ENCODE peak calls at places on chromosomes 7 and 10, in eight cellular contexts. V is tibial nerve, T is GM12878, Y is ovary, F is suprapubic skin, X is HepG2, Q is stomach, I is K562. D is an unnamed sample. For H3K27me3, the result is how much of the 10 kb centered on the place peaks cover.

GRCh38 chr7:158740657-158741293 is 36.2 kb upstream of the NCAPG2 start:
- DNase-seq in T (no peak), Q (no peak), F (no peak), V (no peak), X (no peak), I (peak), Y (peak), D (peak)

GRCh38 chr7:103447073-103447960 is 1.3 kb upstream of the SLC26A5 start:
- DNase-seq in Y (no peak), V (no peak), T (no peak), Q (peak), I (peak), F (no peak), X (peak), D (no peak)

GRCh38 chr10:61990761-61991135 is 89.2 kb downstream of the ARID5B start:
- DNase-seq in F (no peak), T (no peak), Q (no peak), V (no peak), X (no peak), Y (no peak), I (no peak), D (no peak)

GRCh38 chr7:131015131-131015954 is 281.3 kb upstream of the KLF14 start:
- DNase-seq in T (no peak), I (no peak), Q (no peak), Y (no peak), X (peak), V (no peak), F (no peak), D (no peak)

GRCh38 chr10:90066435-90066834 is 365.0 kb downstream of the KIF20B start:
- DNase-seq in X (no peak), I (no peak), T (no peak), Q (no peak), V (no peak), Y (no peak), F (no peak), D (no peak)

GRCh38 chr10:87760195-87760905 is 57.7 kb downstream of the ATAD1 start:
- DNase-seq in I (no peak), Y (no peak), X (no peak), Q (no peak), T (no peak), V (no peak), F (no peak), D (no peak)

GRCh38 chr7:23474098-23474828 is 4.0 kb upstream of the IGF2BP3 start:
- DNase-seq in T (peak), V (no peak), F (peak), I (peak), Y (no peak), Q (peak), X (peak), D (peak)

GRCh38 chr10:3069876-3070275 is 2.5 kb downstream of the PFKP start:
- DNase-seq in Q (no peak), T (no peak), Y (no peak), V (no peak), I (no peak), F (no peak), X (no peak), D (no peak)

GRCh38 chr7:123498651-123499050 is 35.7 kb downstream of the IQUB start:
- DNase-seq in F (no peak), V (no peak), Q (no peak), T (no peak), I (peak), Y (no peak), X (no peak), D (no peak)

GRCh38 chr7:91519241-91520200 is 255.3 kb downstream of the FZD1 start:
- DNase-seq in F (no peak), T (no peak), Q (no peak), V (no peak), Y (no peak), I (no peak), X (no peak), D (no peak)

GRCh38 chr7:116500071-116500853 is 724 bp downstream of the CAV2 start:
- DNase-seq in X (no peak), I (peak), Q (peak), Y (peak), T (no peak), V (no peak), F (no peak), D (no peak)

GRCh38 chr7:110621289-110621688 is 469.6 kb upstream of the LRRN3 start:
- DNase-seq in Q (no peak), V (no peak), F (no peak), Y (no peak), I (no peak), T (no peak), X (no peak), D (no peak)

DNA sequence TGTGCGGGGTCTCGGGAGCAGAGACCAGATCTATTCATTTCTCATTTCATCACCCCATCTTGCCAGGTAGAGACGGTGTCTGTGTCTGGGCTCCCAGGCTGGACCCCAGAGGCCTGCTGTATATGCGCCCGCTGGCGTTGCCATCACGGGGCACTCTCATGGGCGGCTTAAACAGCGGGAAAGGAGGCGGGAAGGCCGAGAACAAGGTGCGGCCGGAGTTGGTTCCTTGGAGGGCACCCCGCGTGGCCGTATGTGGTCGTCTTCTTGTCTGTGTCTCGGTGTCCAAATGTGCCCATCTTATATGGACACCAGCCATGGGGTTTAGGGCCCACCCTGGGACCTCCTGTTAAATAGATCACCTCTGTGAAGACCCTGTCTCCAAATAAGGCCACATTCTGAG is 2.1 kb upstream of the CFAP46 start:
- DNase-seq in F (peak), V (no peak), T (no peak), I (no peak), Q (no peak), X (no peak), Y (no peak), D (no peak)
- H3K27me3 ChIP-seq in F (half or more), V (under half), T (under half), I (under half), Q (under half), X (under half), Y (under half), D (under half)

GRCh38 chr10:71213127-71213616 is 802 bp downstream of the UNC5B start:
- DNase-seq in I (peak), F (no peak), X (no peak), Q (peak), V (no peak), T (no peak), Y (peak), D (no peak)

GRCh38 chr10:71214641-71215160 is 2.3 kb downstream of the UNC5B start:
- DNase-seq in T (no peak), I (no peak), Q (peak), X (no peak), Y (no peak), V (no peak), F (no peak), D (no peak)

GRCh38 chr10:71212249-71213126 is at the start of gene UNC5B:
- DNase-seq in T (no peak), Q (peak), F (peak), I (peak), V (peak), Y (peak), X (peak), D (no peak)

GRCh38 chr10:71211759-71212248 is 566 bp upstream of the UNC5B start:
- DNase-seq in X (peak), Y (no peak), Q (no peak), T (no peak), F (no peak), I (no peak), V (no peak), D (no peak)

GRCh38 chr10:71213761-71214440 is 1.5 kb downstream of the UNC5B start:
- DNase-seq in Q (no peak), F (no peak), V (no peak), X (no peak), Y (no peak), T (no peak), I (peak), D (no peak)
- TF ChIP-seq POLR2A in Q (no peak), F (no peak), V (no peak), X (no peak), Y (no peak), T (no peak), I (no peak), D (no peak)

GRCh38 chr7:122394512-122394911 is 90.0 kb upstream of the FEZF1 start:
- DNase-seq in I (no peak), V (no peak), Q (no peak), F (no peak), Y (no peak), X (no peak), T (no peak), D (no peak)
- TF ChIP-seq EP300 in I (no peak), V (no peak), Q (no peak), F (no peak), Y (no peak), X (no peak), T (no peak), D (no peak)

GRCh38 chr7:515628-516027 is 4.0 kb downstream of the PDGFA start:
- DNase-seq in X (no peak), Q (no peak), T (no peak), Y (no peak), I (no peak), F (no peak), V (no peak), D (no peak)
- H3K27me3 ChIP-seq in X (under half), Q (under half), T (under half), Y (under half), I (under half), F (under half), V (under half), D (under half)

GRCh38 chr7:76057103-76057812 is 9.4 kb downstream of the MDH2 start:
- DNase-seq in F (no peak), T (no peak), Y (no peak), X (no peak), I (no peak), V (no peak), Q (no peak), D (no peak)
- TF ChIP-seq POLR2A in F (no peak), T (no peak), Y (no peak), X (no peak), I (no peak), V (no peak), Q (no peak), D (no peak)

GRCh38 chr10:100835810-100836209 is 77.0 kb upstream of the SLF2 start:
- DNase-seq in T (no peak), Y (no peak), X (no peak), I (no peak), V (no peak), F (no peak), Q (no peak), D (no peak)

GRCh38 chr10:100836891-100837290 is 75.9 kb upstream of the SLF2 start:
- DNase-seq in V (no peak), T (no peak), Q (no peak), F (no peak), X (no peak), I (peak), Y (no peak), D (no peak)

GRCh38 chr10:100838986-100839385 is 73.8 kb upstream of the SLF2 start:
- DNase-seq in Y (no peak), I (no peak), F (no peak), T (no peak), V (no peak), Q (no peak), X (no peak), D (no peak)

GRCh38 chr10:100841528-100841927 is 71.2 kb upstream of the SLF2 start:
- DNase-seq in I (no peak), F (no peak), Y (no peak), X (no peak), T (no peak), Q (no peak), V (no peak), D (no peak)

DNA sequence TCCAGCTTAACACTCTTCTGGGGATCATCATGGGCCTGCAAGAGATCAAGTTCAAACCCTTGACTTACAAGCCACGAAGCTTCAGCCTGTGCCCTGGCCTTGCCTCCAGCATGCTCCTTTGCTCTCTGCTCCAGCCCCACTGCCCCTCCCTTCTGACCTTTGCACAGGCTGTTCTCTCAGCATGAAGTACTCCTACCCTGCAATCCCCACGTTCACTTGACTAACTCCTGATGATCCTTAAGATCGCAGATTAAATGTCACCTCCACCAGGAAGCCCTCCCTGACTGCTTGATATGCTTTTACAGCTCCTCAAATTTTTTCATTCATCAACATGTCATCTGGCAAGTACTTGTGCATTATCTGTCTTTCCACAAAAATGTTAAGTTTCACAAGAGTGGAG is 75.5 kb upstream of the SLF2 start:
- DNase-seq in T (no peak), Q (no peak), I (no peak), X (peak), Y (no peak), F (no peak), V (no peak), D (no peak)
- TF ChIP-seq EP300 in T (no peak), Q (no peak), I (no peak), X (no peak), Y (no peak), F (no peak), V (no peak), D (no peak)

GRCh38 chr10:16519250-16519907 is 2.3 kb downstream of the C1QL3 start:
- DNase-seq in I (no peak), F (no peak), Q (no peak), T (no peak), Y (no peak), V (no peak), X (no peak), D (no peak)

GRCh38 chr10:16520900-16521299 is 779 bp downstream of the C1QL3 start:
- DNase-seq in X (no peak), T (no peak), F (no peak), Y (no peak), Q (peak), I (no peak), V (no peak), D (no peak)

GRCh38 chr10:16519908-16520861 is 1.5 kb downstream of the C1QL3 start:
- DNase-seq in V (no peak), I (no peak), T (no peak), X (no peak), Q (no peak), F (no peak), Y (no peak), D (no peak)

GRCh38 chr10:16518822-16519221 is 2.9 kb downstream of the C1QL3 start:
- DNase-seq in F (no peak), V (no peak), Y (no peak), T (no peak), Q (no peak), X (no peak), I (no peak), D (no peak)

DNA sequence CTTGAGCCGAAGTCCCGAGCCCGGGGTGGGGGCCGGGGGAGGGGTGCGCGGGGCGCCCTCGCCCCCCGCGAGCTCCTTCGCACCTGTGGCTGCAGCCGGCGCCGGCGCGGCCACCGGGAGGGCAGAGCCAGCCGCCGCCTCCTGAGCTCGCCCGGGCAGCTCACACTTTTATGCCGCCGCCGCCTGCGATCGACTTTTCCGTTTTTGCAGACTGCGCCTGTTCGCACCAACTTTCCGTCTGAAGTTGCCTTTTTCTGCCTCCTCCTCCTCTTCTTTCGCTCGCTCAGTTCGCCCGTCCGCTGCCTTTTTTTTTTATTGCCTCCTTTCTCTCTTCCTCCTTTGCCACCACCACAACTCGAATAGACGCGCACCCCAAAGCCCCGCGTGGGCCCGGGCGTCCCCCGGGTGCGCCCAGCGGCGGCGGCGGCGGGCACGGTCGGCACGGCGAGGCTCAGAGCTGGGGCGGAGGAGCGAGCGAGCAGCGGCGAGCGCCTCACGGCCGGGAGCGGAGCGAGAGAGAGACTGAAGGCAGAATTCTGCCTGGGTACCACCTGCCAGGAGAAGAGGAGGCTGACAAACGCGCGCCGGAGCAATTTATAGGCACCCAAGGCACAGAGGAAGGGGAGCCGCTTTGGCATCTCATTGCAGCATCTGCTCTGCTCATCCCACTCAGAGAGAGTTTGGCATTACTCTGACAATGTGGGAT is at the start of gene C1QL3:
- DNase-seq in T (no peak), I (no peak), Y (no peak), Q (peak), X (no peak), F (no peak), V (no peak), D (no peak)
- H3K27me3 ChIP-seq in T (under half), I (under half), Y (under half), Q (under half), X (under half), F (under half), V (under half), D (under half)

GRCh38 chr10:79244841-79245504 is 102.3 kb upstream of the PPIF start:
- DNase-seq in Q (no peak), V (no peak), X (no peak), Y (no peak), T (peak), F (no peak), I (no peak), D (no peak)

GRCh38 chr10:79241990-79242619 is 105.2 kb upstream of the PPIF start:
- DNase-seq in Y (peak), F (peak), V (no peak), X (no peak), Q (peak), T (no peak), I (no peak), D (no peak)

GRCh38 chr10:79244068-79244442 is 103.2 kb upstream of the PPIF start:
- DNase-seq in I (no peak), V (no peak), F (no peak), Q (no peak), Y (no peak), X (no peak), T (no peak), D (no peak)

GRCh38 chr10:79242620-79243152 is 104.6 kb upstream of the PPIF start:
- DNase-seq in F (no peak), I (no peak), V (peak), X (no peak), T (no peak), Q (peak), Y (peak), D (no peak)

DNA sequence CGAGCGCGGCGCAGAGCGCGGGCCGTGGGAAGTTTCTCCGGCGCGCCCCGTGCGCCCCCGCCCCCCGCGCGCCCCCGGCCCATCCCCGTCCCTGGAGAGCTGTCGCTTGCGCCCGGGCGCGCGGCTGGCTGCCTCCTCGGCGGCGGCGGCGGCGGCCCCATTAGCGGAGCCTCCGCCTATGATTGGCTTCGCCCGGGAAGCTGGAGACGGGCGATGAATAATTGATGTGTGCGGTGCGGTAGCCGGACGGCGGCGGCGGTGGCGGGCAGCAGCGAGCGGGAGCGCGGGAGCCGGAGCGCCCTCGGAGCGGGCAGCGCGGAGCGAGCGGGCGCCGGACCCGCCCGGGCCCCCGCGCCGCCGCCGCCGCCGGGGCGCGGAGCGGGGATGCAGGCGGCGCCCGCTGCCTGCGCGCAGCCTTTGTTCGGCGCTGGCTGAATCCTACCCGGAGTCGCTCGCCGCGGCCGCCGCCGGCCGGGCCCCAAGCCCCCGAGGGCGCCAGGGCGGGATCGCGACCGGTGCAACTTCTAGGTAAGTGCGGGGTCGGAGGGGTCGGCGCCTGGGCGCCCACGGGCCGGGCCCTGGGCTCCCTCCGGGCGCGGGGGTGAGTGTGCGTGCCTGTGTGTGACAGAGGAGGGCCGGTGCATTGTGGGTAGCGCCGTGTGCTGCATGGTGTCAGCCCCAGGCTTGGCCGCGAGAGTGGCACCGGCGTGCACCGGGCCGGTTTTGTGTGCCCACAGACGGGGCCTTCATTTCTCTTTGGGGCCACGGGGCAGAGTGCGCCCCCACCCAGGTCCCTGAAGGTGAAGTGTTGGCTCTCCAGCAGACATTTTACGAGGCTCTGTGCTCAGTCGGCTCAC is 103.8 kb upstream of the PPIF start:
- DNase-seq in F (no peak), V (no peak), X (no peak), I (no peak), T (no peak), Y (no peak), Q (peak), D (no peak)
- TF ChIP-seq POLR2A in F (no peak), V (no peak), X (no peak), I (no peak), T (peak), Y (no peak), Q (no peak), D (no peak)

GRCh38 chr7:147052818-147053217 is 936.2 kb downstream of the CNTNAP2 start:
- DNase-seq in V (no peak), Q (no peak), F (no peak), X (no peak), T (no peak), I (no peak), Y (no peak), D (no peak)

GRCh38 chr7:147053761-147054160 is 937.2 kb downstream of the CNTNAP2 start:
- DNase-seq in V (no peak), X (no peak), Q (no peak), F (no peak), I (no peak), T (no peak), Y (no peak), D (no peak)

DNA sequence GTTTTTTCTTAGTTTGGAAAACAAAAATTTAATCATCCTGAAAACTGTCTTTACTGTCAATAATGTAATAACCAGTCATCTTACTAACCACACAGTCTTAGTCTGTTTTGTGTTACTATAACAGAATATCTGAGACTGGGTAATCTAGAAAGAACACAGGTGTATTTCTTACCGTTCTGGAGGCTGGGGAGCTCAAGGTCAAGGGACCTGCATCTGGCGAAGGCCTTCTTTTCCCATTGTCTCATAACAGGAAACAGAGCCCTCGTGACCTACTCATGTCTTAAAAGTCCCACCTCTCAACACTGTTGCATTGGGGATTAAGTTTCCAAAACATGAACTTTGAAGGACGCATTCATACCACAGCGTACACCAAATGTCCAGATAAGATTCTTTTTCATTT is 932.3 kb downstream of the CNTNAP2 start:
- DNase-seq in T (no peak), Q (no peak), Y (no peak), I (no peak), V (no peak), X (no peak), F (no peak), D (no peak)
- TF ChIP-seq EP300 in T (no peak), Q (no peak), Y (no peak), I (no peak), V (no peak), X (no peak), F (no peak), D (no peak)

D was measured in esophagus muscularis mucosa.